ENCODE peak calls at places on chromosomes 11 and 22, in eight cellular contexts. U is GM12878, E is SK-N-SH, L is GM23338, Y is HCT116, T is HepG2, G is Panc1, W is K562. C is an unnamed sample.

GRCh38 chr11:70828498-70829159 is 423.7 kb downstream of the SHANK2 start:
- DNase-seq in U (no peak), E (peak), L (no peak), Y (no peak), T (no peak), G (no peak), W (no peak), C (no peak)

GRCh38 chr11:9077164-9077563 is 14.2 kb downstream of the SCUBE2 start:
- DNase-seq in U (no peak), E (no peak), L (no peak), Y (no peak), T (no peak), G (no peak), W (no peak), C (no peak)

GRCh38 chr11:9047986-9048522 is 43.3 kb downstream of the SCUBE2 start:
- DNase-seq in U (no peak), E (no peak), L (peak), Y (no peak), T (no peak), G (no peak), W (no peak), C (no peak)

GRCh38 chr22:31302021-31302420 is 9.7 kb upstream of the PIK3IP1 start:
- DNase-seq in U (no peak), E (no peak), L (no peak), Y (no peak), T (no peak), G (no peak), W (no peak), C (no peak)

GRCh38 chr11:1530686-1531256 is 41.3 kb downstream of the DUSP8 start:
- DNase-seq in U (no peak), E (no peak), L (no peak), Y (no peak), T (no peak), G (no peak), W (no peak), C (no peak)

GRCh38 chr11:129910360-129910759 is 15.0 kb upstream of the NFRKB start:
- DNase-seq in U (no peak), E (no peak), L (peak), Y (no peak), T (no peak), G (no peak), W (no peak), C (no peak)

GRCh38 chr11:77412814-77413213 is 61.1 kb downstream of the PAK1 start:
- DNase-seq in U (no peak), E (no peak), L (peak), Y (no peak), T (no peak), G (no peak), W (no peak), C (no peak)

GRCh38 chr11:62854825-62855570 is 15.6 kb upstream of the WDR74 start:
- DNase-seq in U (no peak), E (no peak), L (no peak), Y (no peak), T (no peak), G (no peak), W (no peak), C (peak)

GRCh38 chr11:129391350-129391749 is 15.7 kb downstream of the BARX2 start:
- DNase-seq in U (no peak), E (no peak), L (no peak), Y (no peak), T (no peak), G (no peak), W (no peak), C (no peak)

GRCh38 chr11:114085965-114086364 is 26.5 kb downstream of the ZBTB16 start:
- DNase-seq in U (no peak), E (no peak), L (no peak), Y (no peak), T (no peak), G (no peak), W (no peak), C (no peak)

GRCh38 chr11:116366980-116367640 is 405.7 kb downstream of the BUD13 start:
- DNase-seq in U (no peak), E (peak), L (peak), Y (no peak), T (peak), G (no peak), W (no peak), C (no peak)

GRCh38 chr11:6319879-6320410 is 356 bp downstream of the CAVIN3 start:
- DNase-seq in U (no peak), E (peak), L (peak), Y (peak), T (no peak), G (no peak), W (peak), C (no peak)

GRCh38 chr11:44309483-44310197 is at the start of gene ALX4:
- DNase-seq in U (no peak), E (peak), L (peak), Y (no peak), T (no peak), G (no peak), W (peak), C (peak)

GRCh38 chr11:27196040-27196897 is 155.7 kb downstream of the BBOX1 start:
- DNase-seq in U (no peak), E (no peak), L (no peak), Y (no peak), T (no peak), G (no peak), W (no peak), C (no peak)

GRCh38 chr11:120013325-120014250 is 124.3 kb downstream of the TRIM29 start:
- DNase-seq in U (no peak), E (peak), L (peak), Y (peak), T (peak), G (peak), W (peak), C (no peak)

GRCh38 chr11:8004008-8004407 is 16.9 kb downstream of the EIF3F start:
- DNase-seq in U (no peak), E (no peak), L (no peak), Y (no peak), T (no peak), G (no peak), W (no peak), C (no peak)

GRCh38 chr11:68008381-68009337 is 1.5 kb upstream of the ALDH3B1 start:
- DNase-seq in U (no peak), E (peak), L (no peak), Y (no peak), T (no peak), G (no peak), W (no peak), C (peak)

GRCh38 chr11:71247551-71248250 is 4.7 kb downstream of the SHANK2 start:
- DNase-seq in U (no peak), E (no peak), L (peak), Y (no peak), T (no peak), G (no peak), W (no peak), C (no peak)

GRCh38 chr11:95922536-95923440 is 1.1 kb downstream of the MTMR2 start:
- DNase-seq in U (no peak), E (no peak), L (no peak), Y (no peak), T (no peak), G (no peak), W (no peak), C (no peak)

GRCh38 chr11:65709661-65710060 is 2.4 kb upstream of the KAT5 start:
- DNase-seq in U (no peak), E (no peak), L (no peak), Y (no peak), T (no peak), G (no peak), W (no peak), C (no peak)

GRCh38 chr11:4727171-4727570 is 22.6 kb downstream of the MMP26 start:
- DNase-seq in U (no peak), E (no peak), L (no peak), Y (no peak), T (no peak), G (no peak), W (no peak), C (no peak)

GRCh38 chr22:47587361-47587760 is 824.9 kb downstream of the TBC1D22A start:
- DNase-seq in U (no peak), E (no peak), L (no peak), Y (no peak), T (no peak), G (no peak), W (no peak), C (no peak)

GRCh38 chr22:22219140-22219996 is 25.2 kb upstream of the VPREB1 start:
- DNase-seq in U (no peak), E (no peak), L (no peak), Y (no peak), T (no peak), G (no peak), W (no peak), C (no peak)

GRCh38 chr22:41537203-41537602 is 7.1 kb downstream of the POLR3H start:
- DNase-seq in U (no peak), E (no peak), L (no peak), Y (no peak), T (no peak), G (no peak), W (no peak), C (no peak)

GRCh38 chr22:50717709-50718351 is 20.2 kb upstream of the ACR start:
- DNase-seq in U (no peak), E (no peak), L (no peak), Y (no peak), T (no peak), G (no peak), W (no peak), C (no peak)

GRCh38 chr11:117629891-117630538 is 167.0 kb downstream of the DSCAML1 start:
- DNase-seq in U (no peak), E (no peak), L (no peak), Y (no peak), T (no peak), G (no peak), W (no peak), C (no peak)

GRCh38 chr22:36467042-36467810 is 14.2 kb downstream of the TXN2 start:
- DNase-seq in U (no peak), E (no peak), L (no peak), Y (peak), T (no peak), G (no peak), W (no peak), C (no peak)

GRCh38 chr11:128156486-128156885 is 430.9 kb downstream of the ETS1 start:
- DNase-seq in U (no peak), E (no peak), L (no peak), Y (no peak), T (no peak), G (no peak), W (no peak), C (no peak)

GRCh38 chr11:110295487-110296225 is 758 bp downstream of the RDX start:
- DNase-seq in U (peak), E (peak), L (peak), Y (no peak), T (no peak), G (no peak), W (peak), C (no peak)

GRCh38 chr11:110297726-110298297 is 1.4 kb upstream of the RDX start:
- DNase-seq in U (no peak), E (no peak), L (peak), Y (no peak), T (no peak), G (no peak), W (no peak), C (no peak)

GRCh38 chr11:110297082-110297725 is 790 bp upstream of the RDX start:
- DNase-seq in U (no peak), E (no peak), L (no peak), Y (no peak), T (peak), G (no peak), W (peak), C (no peak)

GRCh38 chr11:110295086-110295485 is 1.3 kb downstream of the RDX start:
- DNase-seq in U (no peak), E (no peak), L (no peak), Y (no peak), T (no peak), G (no peak), W (no peak), C (no peak)

GRCh38 chr11:110296226-110297081 is at the start of gene RDX:
- DNase-seq in U (no peak), E (peak), L (peak), Y (peak), T (peak), G (no peak), W (peak), C (peak)
- TF ChIP-seq POLR2AphosphoS5 in U (no peak), E (peak), L (peak), Y (peak), T (no peak), G (peak), W (peak), C (no peak)

GRCh38 chr11:69400769-69401590 is 80.5 kb upstream of the LINC01488 start:
- DNase-seq in U (no peak), E (no peak), L (no peak), Y (no peak), T (no peak), G (no peak), W (no peak), C (no peak)

GRCh38 chr11:69397732-69398131 is 83.7 kb upstream of the LINC01488 start:
- DNase-seq in U (no peak), E (no peak), L (no peak), Y (no peak), T (no peak), G (no peak), W (no peak), C (no peak)

GRCh38 chr11:69400140-69400539 is 81.3 kb upstream of the LINC01488 start:
- DNase-seq in U (no peak), E (no peak), L (no peak), Y (no peak), T (no peak), G (no peak), W (no peak), C (no peak)

GRCh38 chr11:69396948-69397307 is 84.5 kb upstream of the LINC01488 start:
- DNase-seq in U (no peak), E (no peak), L (no peak), Y (no peak), T (no peak), G (no peak), W (no peak), C (no peak)

GRCh38 chr11:69398529-69399492 is 82.7 kb upstream of the LINC01488 start:
- DNase-seq in U (no peak), E (no peak), L (peak), Y (no peak), T (no peak), G (no peak), W (no peak), C (peak)
- H3K27ac ChIP-seq in U (no peak), E (no peak), L (no peak), Y (no peak), T (no peak), G (peak), W (peak), C (peak)

GRCh38 chr11:75896843-75897419 is 81.9 kb downstream of the UVRAG start:
- DNase-seq in U (no peak), E (peak), L (peak), Y (peak), T (peak), G (peak), W (peak), C (no peak)
- TF ChIP-seq REST in U (no peak), E (no peak), L (no peak), Y (no peak), T (no peak), G (no peak), W (no peak), C (no peak)

GRCh38 chr11:31106963-31107576 is 262.5 kb downstream of the DCDC1 start:
- DNase-seq in U (no peak), E (peak), L (peak), Y (peak), T (peak), G (peak), W (peak), C (peak)

GRCh38 chr11:31102316-31102715 is 267.2 kb downstream of the DCDC1 start:
- DNase-seq in U (no peak), E (no peak), L (no peak), Y (no peak), T (no peak), G (no peak), W (no peak), C (no peak)

GRCh38 chr11:31109446-31109845 is 260.1 kb downstream of the DCDC1 start:
- DNase-seq in U (no peak), E (no peak), L (no peak), Y (no peak), T (no peak), G (no peak), W (no peak), C (no peak)

GRCh38 chr11:31102875-31103274 is 266.7 kb downstream of the DCDC1 start:
- DNase-seq in U (no peak), E (no peak), L (no peak), Y (no peak), T (no peak), G (no peak), W (no peak), C (no peak)

DNA sequence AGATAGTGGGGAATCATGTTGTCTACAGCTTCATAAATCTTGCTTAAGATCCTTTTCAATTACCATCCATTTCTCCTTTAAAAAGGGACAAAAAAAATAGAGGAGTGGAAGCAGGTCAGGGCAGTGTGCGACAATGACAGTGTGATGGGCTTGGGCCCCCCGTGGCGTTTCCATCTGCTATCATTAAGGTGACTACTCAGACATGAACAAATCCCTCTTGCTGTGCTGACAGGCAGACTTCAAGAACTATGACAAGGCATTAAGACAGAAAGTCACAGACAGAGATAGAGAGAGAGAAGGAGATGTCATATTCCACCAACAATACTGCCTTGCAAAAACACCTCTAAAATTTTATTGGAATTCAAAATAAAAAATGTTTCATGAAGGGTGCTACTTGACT is 263.2 kb downstream of the DCDC1 start:
- DNase-seq in U (no peak), E (no peak), L (no peak), Y (no peak), T (no peak), G (no peak), W (no peak), C (no peak)
- TF ChIP-seq POLR2AphosphoS5 in U (no peak), E (no peak), L (no peak), Y (no peak), T (no peak), G (no peak), W (no peak), C (no peak)

GRCh38 chr11:121889931-121890330 is 226.1 kb downstream of the BLID start:
- DNase-seq in U (no peak), E (no peak), L (no peak), Y (no peak), T (no peak), G (no peak), W (no peak), C (no peak)
- H3K27ac ChIP-seq in U (no peak), E (no peak), L (no peak), Y (no peak), T (no peak), G (no peak), W (no peak), C (no peak)

DNA sequence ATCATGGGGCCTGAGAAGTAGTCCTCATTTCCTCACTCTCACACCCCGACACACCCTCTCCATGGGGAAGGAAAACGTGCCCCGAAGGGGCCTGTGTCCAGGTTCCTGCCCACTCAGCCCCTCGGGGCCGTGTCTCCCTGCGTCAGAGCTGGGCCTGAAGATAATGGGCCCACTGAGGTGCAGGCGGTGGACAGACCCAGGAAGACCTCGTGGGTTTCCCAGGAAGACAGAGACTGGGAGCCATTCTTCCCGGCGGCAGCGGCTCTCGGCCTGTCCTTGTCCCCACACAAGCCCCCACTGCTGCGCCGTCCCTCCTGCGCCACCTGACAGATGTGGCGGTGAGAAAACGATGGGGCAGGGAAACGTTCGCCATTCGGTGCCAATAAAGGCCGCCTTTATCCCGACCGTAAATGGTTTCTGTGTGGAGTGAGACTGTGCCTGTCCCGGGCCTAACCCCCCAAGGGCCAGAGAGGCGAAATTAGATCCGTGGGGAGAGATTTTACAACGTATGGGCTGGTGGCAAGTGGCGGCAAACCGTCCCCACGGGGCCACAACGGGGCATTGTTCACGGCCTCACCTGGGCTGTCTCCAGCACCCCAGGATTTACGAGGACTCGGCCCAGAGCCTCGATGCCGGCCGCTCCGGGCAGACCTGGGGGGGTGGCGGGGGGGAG is 88.9 kb downstream of the CDKN1C start:
- DNase-seq in U (no peak), E (no peak), L (no peak), Y (no peak), T (no peak), G (no peak), W (no peak), C (no peak)
- TF ChIP-seq REST in U (no peak), E (no peak), L (no peak), Y (no peak), T (no peak), G (no peak), W (no peak), C (no peak)

GRCh38 chr22:46069518-46070214 is 80.7 kb upstream of the PPARA start:
- DNase-seq in U (no peak), E (peak), L (no peak), Y (peak), T (no peak), G (peak), W (no peak), C (peak)
- TF ChIP-seq POLR2AphosphoS5 in U (no peak), E (peak), L (no peak), Y (peak), T (no peak), G (peak), W (no peak), C (peak)